ENCODE peak calls at places on chromosome 7, in seven cellular contexts. H, J, X, K, Q, E and T are unnamed samples.

GRCh38 chr7:38858281-38858884 is 50.6 kb downstream of the VPS41 start:
- DNase-seq in H (no peak), J (peak), X (peak), K (no peak), Q (no peak), E (peak), T (peak)

GRCh38 chr7:87876759-87877234 is 504 bp downstream of the DBF4 start:
- DNase-seq in H (peak), J (peak), X (peak), K (peak), Q (peak), E (peak), T (peak)

GRCh38 chr7:44062180-44062902 is 3.0 kb downstream of the PGAM2 start:
- DNase-seq in H (no peak), J (no peak), X (no peak), K (no peak), Q (no peak), E (no peak), T (no peak)

GRCh38 chr7:105389090-105389650 is 449 bp upstream of the SRPK2 start:
- DNase-seq in H (no peak), J (peak), X (peak), K (peak), Q (peak), E (peak), T (peak)

GRCh38 chr7:2687338-2687869 is 598 bp upstream of the AMZ1 start:
- DNase-seq in H (peak), J (no peak), X (peak), K (no peak), Q (no peak), E (no peak), T (peak)

GRCh38 chr7:112449353-112449752 is 907 bp upstream of the IFRD1 start:
- DNase-seq in H (no peak), J (peak), X (no peak), K (peak), Q (no peak), E (peak), T (peak)

GRCh38 chr7:29946428-29947186 is 43.0 kb downstream of the SCRN1 start:
- DNase-seq in H (no peak), J (no peak), X (peak), K (no peak), Q (peak), E (peak), T (no peak)

GRCh38 chr7:108016841-108017775 is 14.1 kb upstream of the LAMB1 start:
- DNase-seq in H (no peak), J (peak), X (peak), K (no peak), Q (no peak), E (peak), T (peak)

GRCh38 chr7:119482209-119482608 is 790.8 kb upstream of the KCND2 start:
- DNase-seq in H (no peak), J (peak), X (peak), K (no peak), Q (peak), E (peak), T (peak)

GRCh38 chr7:77199008-77199966 is at the start of gene FGL2:
- DNase-seq in H (peak), J (peak), X (peak), K (no peak), Q (peak), E (no peak), T (peak)

GRCh38 chr7:1591876-1592275 is 22.0 kb upstream of the PSMG3 start:
- DNase-seq in H (no peak), J (no peak), X (no peak), K (no peak), Q (no peak), E (no peak), T (no peak)

GRCh38 chr7:74013539-74014272 is 14.3 kb upstream of the ELN start:
- DNase-seq in H (peak), J (no peak), X (no peak), K (no peak), Q (no peak), E (no peak), T (no peak)

GRCh38 chr7:102418603-102419002 is 14.8 kb upstream of the ORAI2 start:
- DNase-seq in H (no peak), J (no peak), X (no peak), K (no peak), Q (no peak), E (no peak), T (no peak)

GRCh38 chr7:101814081-101814995 is 3.1 kb upstream of the CUX1 start:
- DNase-seq in H (peak), J (peak), X (peak), K (peak), Q (peak), E (peak), T (no peak)

GRCh38 chr7:147406521-147407115 is 1183.9 kb upstream of the C7orf33 start:
- DNase-seq in H (no peak), J (no peak), X (peak), K (no peak), Q (no peak), E (no peak), T (no peak)

GRCh38 chr7:55438765-55439525 is 73.8 kb downstream of the LANCL2 start:
- DNase-seq in H (peak), J (peak), X (no peak), K (no peak), Q (no peak), E (no peak), T (no peak)

GRCh38 chr7:155205368-155206285 is 92.1 kb upstream of the INSIG1 start:
- DNase-seq in H (peak), J (peak), X (peak), K (peak), Q (peak), E (peak), T (peak)

GRCh38 chr7:127252736-127253288 is at the start of gene GRM8:
- DNase-seq in H (peak), J (peak), X (peak), K (no peak), Q (no peak), E (peak), T (peak)

GRCh38 chr7:8125680-8126444 is 136.1 kb downstream of the ICA1 start:
- DNase-seq in H (no peak), J (peak), X (no peak), K (peak), Q (peak), E (no peak), T (no peak)

GRCh38 chr7:144787127-144787526 is 48.7 kb downstream of the TPK1 start:
- DNase-seq in H (no peak), J (no peak), X (no peak), K (no peak), Q (no peak), E (no peak), T (no peak)

GRCh38 chr7:45000096-45001032 is at the start of gene CCM2:
- DNase-seq in H (peak), J (no peak), X (peak), K (no peak), Q (peak), E (no peak), T (no peak)

GRCh38 chr7:34759477-34760125 is 101.6 kb downstream of the NPSR1 start:
- DNase-seq in H (no peak), J (peak), X (peak), K (no peak), Q (no peak), E (peak), T (peak)

GRCh38 chr7:105210721-105211205 is 178.0 kb downstream of the SRPK2 start:
- DNase-seq in H (peak), J (no peak), X (peak), K (no peak), Q (no peak), E (no peak), T (no peak)

GRCh38 chr7:143381427-143382125 is 431 bp downstream of the ZYX start:
- DNase-seq in H (peak), J (peak), X (peak), K (no peak), Q (no peak), E (peak), T (peak)

GRCh38 chr7:55286666-55287065 is 78.5 kb upstream of the LANCL2 start:
- DNase-seq in H (no peak), J (no peak), X (no peak), K (no peak), Q (no peak), E (no peak), T (no peak)

GRCh38 chr7:32158751-32159360 is 88.6 kb upstream of the PDE1C start:
- DNase-seq in H (no peak), J (no peak), X (no peak), K (no peak), Q (no peak), E (no peak), T (no peak)

GRCh38 chr7:100710452-100710851 is 4.5 kb downstream of the POP7 start:
- DNase-seq in H (no peak), J (no peak), X (no peak), K (no peak), Q (no peak), E (no peak), T (no peak)

GRCh38 chr7:120052884-120053382 is 220.0 kb upstream of the KCND2 start:
- DNase-seq in H (peak), J (peak), X (peak), K (no peak), Q (peak), E (no peak), T (peak)

GRCh38 chr7:138556771-138557484 is 96.9 kb downstream of the TRIM24 start:
- DNase-seq in H (no peak), J (no peak), X (peak), K (no peak), Q (no peak), E (no peak), T (no peak)

GRCh38 chr7:17660116-17660515 is 280.2 kb downstream of the SNX13 start:
- DNase-seq in H (no peak), J (peak), X (peak), K (no peak), Q (no peak), E (no peak), T (peak)

GRCh38 chr7:4668510-4668847 is 13.6 kb upstream of the FOXK1 start:
- DNase-seq in H (no peak), J (no peak), X (no peak), K (no peak), Q (no peak), E (no peak), T (no peak)

GRCh38 chr7:87420173-87420572 is 55.3 kb downstream of the ABCB4 start:
- DNase-seq in H (no peak), J (no peak), X (no peak), K (no peak), Q (no peak), E (no peak), T (no peak)

GRCh38 chr7:151327659-151328058 is 14.0 kb upstream of the NUB1 start:
- DNase-seq in H (no peak), J (no peak), X (no peak), K (no peak), Q (no peak), E (no peak), T (peak)

GRCh38 chr7:139860090-139860773 is 31.2 kb downstream of the TBXAS1 start:
- DNase-seq in H (peak), J (no peak), X (no peak), K (no peak), Q (peak), E (no peak), T (no peak)

GRCh38 chr7:88927-89921 is 103.1 kb upstream of the FAM20C start:
- DNase-seq in H (peak), J (peak), X (peak), K (no peak), Q (peak), E (no peak), T (peak)

GRCh38 chr7:143967398-143967797 is 12.8 kb downstream of the OR2F1 start:
- DNase-seq in H (no peak), J (no peak), X (no peak), K (no peak), Q (no peak), E (no peak), T (no peak)

GRCh38 chr7:99380032-99380822 is 5.7 kb downstream of the ARPC1B start:
- DNase-seq in H (no peak), J (peak), X (peak), K (no peak), Q (peak), E (no peak), T (peak)

GRCh38 chr7:114310344-114311118 is 104.1 kb upstream of the FOXP2 start:
- DNase-seq in H (no peak), J (no peak), X (no peak), K (no peak), Q (no peak), E (no peak), T (no peak)

GRCh38 chr7:156532016-156532602 is 108.5 kb upstream of the RNF32 start:
- DNase-seq in H (no peak), J (no peak), X (no peak), K (no peak), Q (no peak), E (no peak), T (no peak)

GRCh38 chr7:156524737-156525597 is 115.6 kb upstream of the RNF32 start:
- DNase-seq in H (no peak), J (no peak), X (no peak), K (no peak), Q (no peak), E (no peak), T (no peak)

GRCh38 chr7:156529982-156530381 is 110.6 kb upstream of the RNF32 start:
- DNase-seq in H (no peak), J (no peak), X (no peak), K (no peak), Q (no peak), E (no peak), T (no peak)

GRCh38 chr7:156523447-156524048 is 117.0 kb upstream of the RNF32 start:
- DNase-seq in H (no peak), J (no peak), X (no peak), K (no peak), Q (no peak), E (no peak), T (no peak)

GRCh38 chr7:156527458-156527890 is 113.1 kb upstream of the RNF32 start:
- DNase-seq in H (no peak), J (no peak), X (no peak), K (no peak), Q (no peak), E (peak), T (no peak)
- H3K27ac ChIP-seq in H (no peak), J (no peak), X (no peak), K (no peak), Q (no peak), E (no peak), T (no peak)

DNA sequence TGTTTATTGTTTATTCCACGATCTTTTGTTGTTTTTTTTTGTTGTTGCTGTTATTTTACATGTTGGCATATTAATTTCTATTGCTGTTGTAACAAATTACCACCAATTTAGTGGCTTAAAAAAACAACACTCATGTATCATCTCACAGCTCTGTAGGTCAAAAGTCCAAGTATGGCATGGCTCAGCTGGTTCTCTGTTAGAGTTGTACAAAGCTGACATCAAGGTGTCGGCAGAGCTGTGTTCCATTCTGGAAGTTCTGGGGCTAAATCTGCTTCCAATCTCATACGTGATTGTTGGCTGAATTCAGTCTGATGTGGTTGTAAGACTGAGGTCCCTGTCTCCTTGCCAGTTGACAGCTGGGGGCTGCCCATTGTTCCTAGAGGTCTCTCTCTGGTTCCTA is 60.2 kb upstream of the FAM133B start:
- DNase-seq in H (no peak), J (no peak), X (no peak), K (no peak), Q (no peak), E (no peak), T (no peak)
- H3K27ac ChIP-seq in H (no peak), J (no peak), X (no peak), K (no peak), Q (no peak), E (no peak), T (no peak)

GRCh38 chr7:26420600-26420999 is 128.9 kb downstream of the SNX10 start:
- DNase-seq in H (no peak), J (no peak), X (no peak), K (no peak), Q (no peak), E (no peak), T (no peak)

GRCh38 chr7:26426096-26426495 is 134.4 kb downstream of the SNX10 start:
- DNase-seq in H (no peak), J (no peak), X (no peak), K (no peak), Q (no peak), E (no peak), T (no peak)

GRCh38 chr7:26423436-26423835 is 131.8 kb downstream of the SNX10 start:
- DNase-seq in H (no peak), J (no peak), X (no peak), K (no peak), Q (no peak), E (no peak), T (no peak)

GRCh38 chr7:26419198-26419597 is 127.5 kb downstream of the SNX10 start:
- DNase-seq in H (no peak), J (no peak), X (no peak), K (no peak), Q (no peak), E (no peak), T (no peak)

GRCh38 chr7:26422761-26423160 is 131.1 kb downstream of the SNX10 start:
- DNase-seq in H (no peak), J (no peak), X (no peak), K (no peak), Q (no peak), E (no peak), T (no peak)
- H3K27ac ChIP-seq in H (no peak), J (no peak), X (no peak), K (no peak), Q (no peak), E (no peak), T (no peak)

GRCh38 chr7:51226042-51226755 is 90.4 kb downstream of the COBL start:
- DNase-seq in H (no peak), J (peak), X (no peak), K (no peak), Q (no peak), E (no peak), T (no peak)

GRCh38 chr7:51220226-51220625 is 96.4 kb downstream of the COBL start:
- DNase-seq in H (no peak), J (no peak), X (no peak), K (no peak), Q (no peak), E (no peak), T (no peak)

GRCh38 chr7:51224811-51225581 is 91.6 kb downstream of the COBL start:
- DNase-seq in H (no peak), J (peak), X (no peak), K (no peak), Q (no peak), E (peak), T (no peak)

GRCh38 chr7:51222916-51223315 is 93.7 kb downstream of the COBL start:
- DNase-seq in H (no peak), J (no peak), X (no peak), K (no peak), Q (no peak), E (no peak), T (no peak)

DNA sequence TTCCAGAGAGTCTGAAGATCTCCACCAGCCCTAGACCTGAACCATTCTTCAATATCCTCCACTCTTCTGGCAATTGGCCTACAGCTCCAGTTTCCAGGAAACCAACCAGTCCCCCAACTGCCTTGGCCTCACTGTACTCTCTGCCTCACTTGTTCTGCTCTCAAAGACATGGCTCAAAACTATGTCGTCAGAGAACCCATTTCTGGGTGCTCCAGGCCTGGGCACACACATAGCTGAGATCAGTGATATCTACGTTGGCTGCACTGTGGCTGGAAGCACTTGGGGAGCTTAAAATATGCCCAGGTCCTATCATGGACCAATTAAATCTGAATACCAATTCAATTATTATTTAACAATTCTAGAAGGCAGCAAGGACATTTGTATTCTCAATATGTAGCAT is 93.1 kb downstream of the COBL start:
- DNase-seq in H (no peak), J (no peak), X (no peak), K (no peak), Q (no peak), E (no peak), T (no peak)
- H3K27ac ChIP-seq in H (no peak), J (no peak), X (no peak), K (no peak), Q (no peak), E (no peak), T (no peak)